ENCODE peak calls at places on chromosomes 1 and 21, in six cellular contexts. W, S, R, A, G and I are unnamed samples.

GRCh38 chr1:83746234-83746633 is 252.7 kb downstream of the TTLL7 start:
- DNase-seq in A (no peak), S (no peak), W (no peak), G (no peak), R (no peak), I (no peak)

GRCh38 chr1:109240158-109241152 is 8.9 kb upstream of the CELSR2 start:
- DNase-seq in A (peak; percentile 40), R (no peak), G (no peak), W (no peak), S (peak; percentile 89), I (peak; percentile 84)

GRCh38 chr1:211825990-211826389 is 4.6 kb downstream of the LPGAT1 start:
- DNase-seq in S (no peak), W (no peak), A (peak; percentile 54), G (no peak), R (no peak), I (no peak)

GRCh38 chr1:83905315-83905907 is 93.5 kb downstream of the TTLL7 start:
- DNase-seq in W (no peak), G (no peak), R (no peak), A (peak; percentile 21), S (peak; percentile 52), I (no peak)

GRCh38 chr1:240399381-240399780 is 212.6 kb downstream of the GREM2 start:
- DNase-seq in S (no peak), A (peak; percentile 88), G (no peak), W (no peak), R (peak; percentile 81), I (no peak)

GRCh38 chr1:111422546-111423391 is 4.8 kb downstream of the OVGP1 start:
- DNase-seq in W (no peak), R (no peak), A (no peak), G (no peak), S (no peak), I (no peak)

GRCh38 chr1:35631396-35631795 is 9.9 kb downstream of the PSMB2 start:
- DNase-seq in W (no peak), G (no peak), S (no peak), R (no peak), A (no peak), I (no peak)

GRCh38 chr1:100622966-100623762 is 85.2 kb downstream of the GPR88 start:
- DNase-seq in W (no peak), R (no peak), G (no peak), S (no peak), A (peak; percentile 73), I (no peak)

GRCh38 chr1:33378524-33378923 is 52.4 kb downstream of the PHC2 start:
- DNase-seq in S (no peak), R (no peak), A (no peak), G (no peak), W (no peak), I (no peak)

GRCh38 chr1:47812848-47813508 is 184.2 kb downstream of the TRABD2B start:
- DNase-seq in S (no peak), A (no peak), W (no peak), G (no peak), R (no peak), I (no peak)

GRCh38 chr1:184228558-184228957 is 158.3 kb upstream of the C1orf21 start:
- DNase-seq in A (no peak), W (no peak), R (no peak), G (no peak), S (no peak), I (no peak)

GRCh38 chr1:185917646-185918045 is 183.5 kb downstream of the HMCN1 start:
- DNase-seq in S (no peak), A (peak; percentile 41), G (no peak), R (peak; percentile 49), W (no peak), I (no peak)

GRCh38 chr1:17199267-17200044 is 5.5 kb upstream of the PADI1 start:
- DNase-seq in R (no peak), W (no peak), A (no peak), G (peak; percentile 34), S (no peak), I (peak; percentile 21)

GRCh38 chr1:238647877-238648276 is 738.5 kb upstream of the CHRM3 start:
- DNase-seq in S (peak; percentile 72), W (no peak), A (peak; percentile 97), G (no peak), R (peak; percentile 100), I (no peak)

GRCh38 chr21:38267991-38268858 is 11.4 kb downstream of the KCNJ15 start:
- DNase-seq in A (no peak), R (no peak), S (no peak), W (no peak), G (no peak), I (no peak)

GRCh38 chr1:106524631-106525030 is 531.8 kb upstream of the PRMT6 start:
- DNase-seq in A (no peak), S (no peak), G (no peak), R (no peak), W (no peak), I (no peak)

GRCh38 chr1:152148051-152148450 is 11.0 kb downstream of the RPTN start:
- DNase-seq in S (no peak), W (no peak), R (no peak), A (no peak), G (no peak), I (no peak)

GRCh38 chr1:223007250-223007649 is 135.8 kb downstream of the TLR5 start:
- DNase-seq in S (no peak), W (no peak), G (no peak), A (no peak), R (peak; percentile 22), I (no peak)

GRCh38 chr1:185767721-185768120 is 33.5 kb downstream of the HMCN1 start:
- DNase-seq in S (no peak), A (no peak), W (no peak), G (no peak), R (no peak), I (no peak)

GRCh38 chr1:165679282-165680036 is 18.9 kb downstream of the ALDH9A1 start:
- DNase-seq in G (no peak), W (no peak), A (no peak), S (no peak), R (no peak), I (no peak)

GRCh38 chr1:238652346-238652968 is 733.9 kb upstream of the CHRM3 start:
- DNase-seq in G (no peak), S (no peak), R (peak; percentile 89), W (no peak), A (peak; percentile 73), I (no peak)

GRCh38 chr1:24126023-24126671 is 14.2 kb upstream of the MYOM3 start:
- DNase-seq in S (no peak), A (peak; percentile 45), R (no peak), W (no peak), G (no peak), I (no peak)

GRCh38 chr1:200034821-200035396 is 7.4 kb downstream of the NR5A2 start:
- DNase-seq in R (no peak), S (no peak), G (no peak), W (no peak), A (no peak), I (no peak)

GRCh38 chr1:148160421-148161251 is 8.6 kb upstream of the NBPF11 start:
- DNase-seq in S (no peak), A (no peak), G (no peak), W (no peak), R (no peak), I (peak; percentile 44)

GRCh38 chr1:65049941-65050713 is 83.8 kb upstream of the JAK1 start:
- DNase-seq in G (no peak), R (no peak), S (no peak), A (no peak), W (no peak), I (no peak)

GRCh38 chr1:246067432-246068021 is 439.6 kb downstream of the SMYD3 start:
- DNase-seq in W (no peak), R (no peak), S (no peak), A (no peak), G (no peak), I (no peak)

GRCh38 chr1:187001198-187001904 is 172.6 kb downstream of the PLA2G4A start:
- DNase-seq in W (no peak), G (no peak), A (no peak), S (peak; percentile 26), R (peak; percentile 83), I (no peak)